ENCODE peak calls at places on chromosome 12, in nine cellular contexts. T, Y, G, H, Q, B, J, U and V are unnamed samples.

GRCh38 chr12:9064201-9064814 is 51.4 kb downstream of the A2M start:
- DNase-seq in U (peak), B (peak), Y (peak), G (no peak), J (peak), H (peak), Q (peak), T (peak), V (no peak)

GRCh38 chr12:56457817-56458216 is 3.4 kb upstream of the MIP start:
- DNase-seq in G (no peak), H (no peak), J (no peak), Q (no peak), T (no peak), Y (no peak), B (no peak), U (peak), V (no peak)

GRCh38 chr12:57518920-57519757 is 1.2 kb downstream of the DDIT3 start:
- DNase-seq in J (no peak), G (no peak), Y (peak), B (no peak), H (peak), Q (no peak), T (peak), U (peak), V (no peak)

GRCh38 chr12:1644523-1645438 is 15.8 kb downstream of the WNT5B start:
- DNase-seq in T (peak), Q (peak), B (no peak), J (peak), Y (no peak), U (peak), H (peak), G (no peak), V (no peak)

GRCh38 chr12:115611477-115611876 is 666.0 kb downstream of the MED13L start:
- DNase-seq in U (peak), G (no peak), J (no peak), H (peak), Y (no peak), Q (peak), B (no peak), T (no peak), V (no peak)

GRCh38 chr12:71438670-71439361 is 782 bp upstream of the LGR5 start:
- DNase-seq in J (no peak), Q (no peak), G (no peak), U (no peak), H (no peak), B (no peak), Y (no peak), T (no peak), V (no peak)

GRCh38 chr12:120515496-120515895 is 13.5 kb downstream of the COQ5 start:
- DNase-seq in T (no peak), B (no peak), G (no peak), Q (no peak), J (no peak), H (no peak), Y (no peak), U (no peak), V (no peak)

GRCh38 chr12:122116707-122117535 is 38.4 kb downstream of the MLXIP start:
- DNase-seq in H (no peak), Y (no peak), U (peak), J (no peak), Q (no peak), B (no peak), G (no peak), T (no peak), V (no peak)

GRCh38 chr12:58915634-58916033 is 4.7 kb downstream of the LRIG3 start:
- DNase-seq in T (peak), H (peak), J (peak), Y (no peak), Q (peak), U (peak), G (no peak), B (no peak), V (no peak)

GRCh38 chr12:108538796-108539195 is 22.2 kb downstream of the SART3 start:
- DNase-seq in J (no peak), H (no peak), Y (no peak), T (no peak), G (no peak), B (no peak), Q (no peak), U (no peak), V (no peak)

GRCh38 chr12:96892104-96892503 is 15.0 kb upstream of the NEDD1 start:
- DNase-seq in G (no peak), U (no peak), H (no peak), Y (no peak), Q (peak), J (no peak), B (no peak), T (no peak), V (no peak)

GRCh38 chr12:28710882-28711281 is 438.2 kb upstream of the FAR2 start:
- DNase-seq in T (peak), G (no peak), U (no peak), Q (no peak), B (no peak), J (no peak), H (no peak), Y (no peak), V (no peak)

GRCh38 chr12:31599053-31599452 is 8.1 kb upstream of the DENND5B start:
- DNase-seq in B (no peak), Q (no peak), H (no peak), J (no peak), Y (no peak), T (no peak), U (no peak), G (no peak), V (no peak)

GRCh38 chr12:53700567-53700966 is 24.7 kb upstream of the ATP5MC2 start:
- DNase-seq in B (no peak), Y (no peak), U (peak), G (no peak), Q (no peak), T (no peak), J (no peak), H (no peak), V (no peak)

GRCh38 chr12:49952396-49953055 is 2.0 kb downstream of the AQP2 start:
- DNase-seq in H (no peak), T (no peak), Y (no peak), Q (no peak), J (no peak), G (no peak), B (no peak), U (no peak), V (no peak)
- TF ChIP-seq POLR2A in H (no peak), T (no peak), Y (no peak), Q (no peak), J (no peak), G (no peak), B (no peak), U (no peak), V (no peak)

GRCh38 chr12:132908145-132909029 is 21.0 kb upstream of the CHFR start:
- DNase-seq in B (no peak), Q (peak), J (peak), H (peak), Y (peak), G (peak), T (peak), U (peak), V (peak)
- H3K4me3 ChIP-seq in B (no peak), Q (peak), J (peak), H (peak), Y (peak), G (peak), T (peak), U (peak), V (peak)

GRCh38 chr12:40204337-40204736 is 20.5 kb upstream of the LRRK2 start:
- DNase-seq in H (no peak), B (no peak), T (no peak), Y (no peak), J (no peak), Q (no peak), U (no peak), G (no peak), V (no peak)

GRCh38 chr12:40198601-40199000 is 26.2 kb upstream of the LRRK2 start:
- DNase-seq in B (no peak), J (no peak), T (peak), Q (no peak), H (no peak), G (no peak), U (no peak), Y (no peak), V (no peak)

GRCh38 chr12:40207551-40207950 is 17.2 kb upstream of the LRRK2 start:
- DNase-seq in H (no peak), G (no peak), Q (no peak), Y (no peak), U (no peak), T (no peak), B (no peak), J (no peak), V (no peak)

GRCh38 chr12:40202095-40203059 is 22.4 kb upstream of the LRRK2 start:
- DNase-seq in T (no peak), U (no peak), Y (no peak), J (no peak), Q (no peak), B (no peak), G (no peak), H (no peak), V (no peak)

DNA sequence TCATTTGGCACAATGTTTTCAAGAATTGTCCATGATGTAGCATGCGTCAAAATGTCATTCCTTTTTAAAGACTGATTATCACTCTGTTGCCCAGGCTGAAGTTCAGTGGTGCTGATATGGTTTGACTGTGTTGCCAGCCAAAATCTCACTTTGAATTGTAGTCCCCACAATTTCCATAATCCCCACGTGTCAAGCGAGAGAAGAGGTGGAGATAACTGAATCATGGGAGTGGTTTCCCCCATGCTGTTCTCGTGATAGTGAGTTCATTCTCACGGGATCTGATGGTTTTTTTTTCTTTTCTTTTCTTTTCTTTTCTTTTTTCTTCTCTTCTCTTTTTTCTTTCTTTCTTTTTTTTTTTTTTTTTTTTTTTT is 21.8 kb upstream of the LRRK2 start:
- DNase-seq in B (no peak), G (no peak), U (no peak), H (no peak), T (no peak), Q (no peak), J (no peak), Y (no peak), V (no peak)
- TF ChIP-seq POLR2A in B (no peak), G (no peak), U (no peak), H (no peak), T (no peak), Q (no peak), J (no peak), Y (no peak), V (no peak)

DNA sequence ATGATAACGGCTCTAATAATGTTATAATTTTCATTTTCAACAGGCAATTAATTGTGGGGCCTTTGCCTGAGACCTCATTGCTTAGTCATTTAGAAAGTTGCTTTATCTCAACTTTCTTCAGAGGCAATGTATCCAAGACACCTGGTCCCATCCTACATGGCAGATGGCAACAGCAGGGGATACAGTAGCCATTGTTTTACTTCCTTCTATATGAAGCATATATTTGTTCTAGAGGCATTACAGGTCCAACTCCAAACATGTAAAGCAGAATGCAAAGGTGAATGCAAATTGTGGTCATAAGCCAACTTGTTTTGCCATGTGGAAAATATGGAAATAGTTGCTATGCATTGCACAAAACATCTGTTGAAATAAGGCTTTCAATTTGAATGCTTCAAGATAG is 109.7 kb upstream of the BCAT1 start:
- DNase-seq in G (no peak), B (no peak), Y (no peak), T (no peak), J (no peak), H (no peak), Q (no peak), U (no peak), V (no peak)
- H3K4me3 ChIP-seq in G (no peak), B (no peak), Y (no peak), T (no peak), J (no peak), H (no peak), Q (no peak), U (no peak), V (no peak)

DNA sequence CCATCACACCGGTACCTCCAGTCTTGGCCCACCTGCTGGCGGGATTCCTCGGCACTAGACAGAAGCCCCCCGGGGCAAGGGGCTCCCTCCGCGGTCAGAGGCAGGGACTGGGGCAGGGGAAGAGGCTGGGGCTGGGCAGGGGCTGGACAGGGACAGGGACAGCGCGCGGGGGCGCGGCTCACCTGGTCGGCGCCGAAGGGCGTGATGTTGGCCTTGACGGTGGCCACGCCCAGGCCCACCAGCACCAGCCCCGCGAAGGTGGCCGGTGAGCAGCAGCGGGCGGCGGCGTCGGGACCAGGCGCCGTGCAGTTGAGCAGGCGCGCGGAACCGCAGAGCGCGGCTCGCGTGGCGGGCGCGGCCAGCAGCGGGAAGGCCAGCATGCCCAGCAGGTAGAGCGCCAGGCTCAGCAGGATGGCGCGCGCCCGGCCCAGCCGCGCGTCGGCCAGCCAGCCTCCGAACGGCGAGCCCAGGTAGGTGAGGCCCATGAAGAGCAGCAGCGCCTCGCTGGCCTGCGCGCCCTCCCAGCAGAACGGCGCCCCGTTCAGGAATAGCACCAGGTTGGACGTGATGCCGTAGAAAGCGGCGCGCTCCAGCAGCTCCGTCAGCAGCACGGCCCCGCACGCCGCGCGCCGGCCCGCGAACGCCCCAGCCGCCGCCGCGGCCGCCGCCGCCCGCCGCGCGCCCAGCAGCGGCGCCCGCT is 392 bp downstream of the SLC15A4 start:
- DNase-seq in H (no peak), U (no peak), Y (no peak), J (no peak), Q (peak), T (no peak), G (peak), B (no peak), V (no peak)
- TF ChIP-seq POLR2A in H (no peak), U (no peak), Y (no peak), J (no peak), Q (peak), T (no peak), G (peak), B (no peak), V (no peak)